ENCODE peak calls at places on chromosome 9, in seven cellular contexts. J is spleen; S is HL-60; I is upper lobe of right lung; T is H7; P is CD8-positive, alpha-beta T cell; D is transverse colon. W is an unnamed sample. For H3K27me3, the result is how much of the 10 kb centered on the place peaks cover.

GRCh38 chr9:126152622-126153362 is 173.8 kb upstream of the MVB12B start:
- DNase-seq in J (no peak), S (no peak), I (peak), T (peak), P (no peak), D (no peak), W (no peak)

GRCh38 chr9:105697871-105698270 is 3.5 kb downstream of the TMEM38B start:
- DNase-seq in J (no peak), S (no peak), I (no peak), T (no peak), P (no peak), D (no peak), W (peak)

GRCh38 chr9:12784461-12785250 is 9.8 kb downstream of the LURAP1L start:
- DNase-seq in J (no peak), S (no peak), I (peak), T (no peak), P (no peak), D (peak), W (peak)

GRCh38 chr9:133141833-133142594 is 21.0 kb upstream of the RALGDS start:
- DNase-seq in J (peak), S (no peak), I (peak), T (peak), P (peak), D (peak), W (no peak)

GRCh38 chr9:6686396-6686795 is 40.9 kb upstream of the GLDC start:
- DNase-seq in J (no peak), S (no peak), I (no peak), T (no peak), P (no peak), D (no peak), W (peak)

GRCh38 chr9:85224729-85225128 is 517.0 kb downstream of the AGTPBP1 start:
- DNase-seq in J (no peak), S (no peak), I (no peak), T (no peak), P (no peak), D (no peak), W (peak)

GRCh38 chr9:125227761-125228160 is 13.4 kb downstream of the HSPA5 start:
- DNase-seq in J (no peak), S (no peak), I (no peak), T (no peak), P (no peak), D (no peak), W (no peak)

GRCh38 chr9:546797-547223 is 294.7 kb upstream of the DMRT1 start:
- DNase-seq in J (no peak), S (no peak), I (no peak), T (peak), P (no peak), D (no peak), W (peak)

GRCh38 chr9:91948423-91949292 is 1.4 kb downstream of the ROR2 start:
- DNase-seq in J (no peak), S (peak), I (peak), T (peak), P (no peak), D (peak), W (peak)

GRCh38 chr9:118059520-118060278 is 355.5 kb downstream of the TLR4 start:
- DNase-seq in J (no peak), S (no peak), I (no peak), T (no peak), P (no peak), D (no peak), W (peak)

GRCh38 chr9:132673355-132673754 is 3.1 kb downstream of the GTF3C4 start:
- DNase-seq in J (no peak), S (no peak), I (no peak), T (peak), P (no peak), D (no peak), W (peak)

GRCh38 chr9:85713897-85714296 is 27.9 kb downstream of the AGTPBP1 start:
- DNase-seq in J (no peak), S (no peak), I (no peak), T (no peak), P (no peak), D (no peak), W (no peak)

GRCh38 chr9:27768781-27769180 is 195.5 kb upstream of the C9orf72 start:
- DNase-seq in J (no peak), S (no peak), I (no peak), T (no peak), P (no peak), D (no peak), W (no peak)

GRCh38 chr9:94145640-94146039 is 61.4 kb downstream of the PTPDC1 start:
- DNase-seq in J (no peak), S (no peak), I (no peak), T (no peak), P (no peak), D (no peak), W (no peak)

GRCh38 chr9:121741198-121741918 is 89.9 kb downstream of the DAB2IP start:
- DNase-seq in J (no peak), S (no peak), I (no peak), T (no peak), P (no peak), D (no peak), W (no peak)

GRCh38 chr9:6902423-6902822 is 144.7 kb downstream of the KDM4C start:
- DNase-seq in J (no peak), S (no peak), I (no peak), T (no peak), P (no peak), D (no peak), W (peak)

GRCh38 chr9:108813951-108814601 is 41.7 kb downstream of the ACTL7B start:
- DNase-seq in J (no peak), S (peak), I (no peak), T (peak), P (no peak), D (no peak), W (peak)

GRCh38 chr9:37156781-37157356 is 36.5 kb downstream of the ZCCHC7 start:
- DNase-seq in J (no peak), S (no peak), I (no peak), T (no peak), P (no peak), D (no peak), W (peak)

GRCh38 chr9:126513159-126514036 is 100.3 kb upstream of the LMX1B start:
- DNase-seq in J (peak), S (no peak), I (no peak), T (peak), P (no peak), D (no peak), W (no peak)

GRCh38 chr9:88322906-88323566 is 65.2 kb upstream of the SPIN1 start:
- DNase-seq in J (no peak), S (peak), I (peak), T (no peak), P (peak), D (peak), W (peak)

GRCh38 chr9:27124151-27124550 is 15.1 kb downstream of the TEK start:
- DNase-seq in J (no peak), S (no peak), I (no peak), T (no peak), P (no peak), D (no peak), W (peak)

GRCh38 chr9:74333633-74334032 is 163.5 kb upstream of the RORB start:
- DNase-seq in J (no peak), S (no peak), I (no peak), T (no peak), P (no peak), D (no peak), W (no peak)

GRCh38 chr9:105126233-105126632 is 118.2 kb upstream of the SLC44A1 start:
- DNase-seq in J (no peak), S (no peak), I (no peak), T (peak), P (no peak), D (no peak), W (peak)

GRCh38 chr9:121640076-121640475 is 11.4 kb upstream of the DAB2IP start:
- DNase-seq in J (no peak), S (peak), I (peak), T (peak), P (peak), D (peak), W (no peak)

GRCh38 chr9:114588671-114589526 is 1.3 kb downstream of the ATP6V1G1 start:
- DNase-seq in J (no peak), S (no peak), I (no peak), T (no peak), P (no peak), D (no peak), W (peak)

GRCh38 chr9:123250504-123250903 is 17.9 kb downstream of the STRBP start:
- DNase-seq in J (no peak), S (no peak), I (no peak), T (no peak), P (no peak), D (no peak), W (no peak)

GRCh38 chr9:71767421-71768321 is 642 bp downstream of the CEMIP2 start:
- DNase-seq in J (peak), S (no peak), I (peak), T (peak), P (peak), D (peak), W (peak)

GRCh38 chr9:126860077-126860756 is at the start of gene ZBTB34:
- DNase-seq in J (peak), S (peak), I (peak), T (peak), P (peak), D (peak), W (peak)

GRCh38 chr9:122562134-122562760 is 9.3 kb downstream of the OR1N2 start:
- DNase-seq in J (no peak), S (no peak), I (no peak), T (no peak), P (peak), D (no peak), W (no peak)

GRCh38 chr9:105375323-105375722 is 72.5 kb upstream of the FSD1L start:
- DNase-seq in J (no peak), S (no peak), I (no peak), T (no peak), P (no peak), D (no peak), W (no peak)

GRCh38 chr9:107462691-107463090 is 26.9 kb downstream of the KLF4 start:
- DNase-seq in J (no peak), S (no peak), I (no peak), T (no peak), P (no peak), D (no peak), W (no peak)

GRCh38 chr9:123011878-123012528 is 21.5 kb upstream of the GPR21 start:
- DNase-seq in J (no peak), S (no peak), I (no peak), T (no peak), P (no peak), D (no peak), W (peak)

GRCh38 chr9:132609829-132610228 is 27.4 kb downstream of the BARHL1 start:
- DNase-seq in J (no peak), S (no peak), I (no peak), T (no peak), P (no peak), D (no peak), W (peak)

GRCh38 chr9:5951686-5952211 is 61.1 kb downstream of the MLANA start:
- DNase-seq in J (no peak), S (no peak), I (no peak), T (no peak), P (no peak), D (no peak), W (peak)

GRCh38 chr9:109286981-109287380 is 33.9 kb downstream of the EPB41L4B start:
- DNase-seq in J (no peak), S (no peak), I (no peak), T (no peak), P (no peak), D (no peak), W (peak)

GRCh38 chr9:79764377-79764776 is 192.6 kb downstream of the TLE4 start:
- DNase-seq in J (no peak), S (no peak), I (no peak), T (no peak), P (no peak), D (peak), W (peak)

GRCh38 chr9:130266236-130267098 is 907 bp downstream of the HMCN2 start:
- DNase-seq in J (peak), S (no peak), I (no peak), T (peak), P (no peak), D (no peak), W (no peak)
- H3K27me3 ChIP-seq in J (under half), S (under half), I (under half), T (under half), P (under half), D (half or more), W (half or more)

GRCh38 chr9:134854541-134854981 is 26.0 kb upstream of the FCN2 start:
- DNase-seq in J (peak), S (no peak), I (no peak), T (no peak), P (no peak), D (no peak), W (no peak)
- H3K27me3 ChIP-seq in J (under half), S (under half), I (under half), T (under half), P (under half), D (under half), W (under half)

GRCh38 chr9:130320697-130321080 is 55.1 kb downstream of the HMCN2 start:
- DNase-seq in J (no peak), S (no peak), I (peak), T (peak), P (no peak), D (peak), W (no peak)
- H3K27me3 ChIP-seq in J (under half), S (under half), I (under half), T (under half), P (under half), D (under half), W (under half)

DNA sequence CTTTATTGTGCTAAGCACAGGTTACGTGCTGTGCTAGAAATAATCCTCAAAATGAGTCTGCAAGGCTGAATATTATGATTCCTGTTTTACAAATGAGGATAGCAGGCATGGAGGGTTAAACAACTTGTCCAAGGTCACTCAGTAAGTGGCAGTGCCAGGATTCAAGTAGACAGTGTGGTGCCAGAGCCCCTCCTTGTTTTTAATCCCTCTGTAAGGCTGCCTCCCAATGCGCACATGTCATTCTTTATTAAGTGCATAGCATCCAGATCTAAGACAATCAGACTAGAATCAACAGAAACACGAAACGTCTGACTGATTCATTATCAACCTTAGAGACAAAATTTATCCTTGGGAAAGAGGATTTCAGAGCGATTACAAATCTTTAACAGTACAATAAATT is 199.6 kb downstream of the SMARCA2 start:
- DNase-seq in J (no peak), S (no peak), I (no peak), T (no peak), P (no peak), D (no peak), W (no peak)
- H3K27me3 ChIP-seq in J (under half), S (under half), I (under half), T (under half), P (under half), D (under half), W (under half)

DNA sequence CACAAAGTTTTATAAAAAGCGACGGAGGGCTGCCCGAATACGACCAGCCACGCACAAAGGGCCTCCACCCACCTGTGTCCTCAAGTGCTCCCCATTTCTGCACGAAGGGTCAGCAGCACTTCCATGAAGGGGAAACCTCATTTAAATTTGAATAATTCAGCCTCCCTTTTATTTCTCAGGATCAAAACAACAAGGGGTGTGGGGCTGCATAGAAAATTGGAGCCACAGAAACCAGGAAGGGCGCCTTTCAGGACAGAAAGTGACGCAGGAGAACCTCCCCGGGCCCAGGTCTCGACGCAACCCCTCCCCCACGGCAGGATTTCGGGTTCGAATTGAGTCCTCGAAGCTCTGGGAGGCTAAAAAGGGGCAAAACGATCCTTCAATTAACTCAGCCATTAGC is 2.1 kb downstream of the NRARP start:
- DNase-seq in J (no peak), S (no peak), I (no peak), T (no peak), P (no peak), D (peak), W (no peak)
- H3K27me3 ChIP-seq in J (under half), S (under half), I (under half), T (under half), P (under half), D (half or more), W (under half)

DNA sequence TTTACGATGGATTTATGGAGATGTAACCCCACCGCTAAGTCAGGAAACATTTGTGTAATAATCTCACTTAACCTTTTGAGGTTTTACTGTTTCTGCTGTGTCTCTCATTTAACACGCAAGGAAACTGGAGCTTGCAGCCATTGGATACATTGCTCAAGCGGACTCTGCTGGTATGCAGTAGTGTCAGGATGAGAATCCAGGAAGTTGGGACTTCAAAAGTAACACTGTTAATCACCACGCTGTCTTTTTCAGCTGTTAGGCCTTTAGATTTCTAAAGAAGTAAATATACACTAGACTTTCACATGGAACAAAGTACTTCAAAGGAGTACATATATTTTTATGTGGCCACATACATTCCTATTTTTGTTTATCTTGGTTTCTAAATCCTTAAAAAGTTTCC is 114.7 kb downstream of the LPAR1 start:
- DNase-seq in J (no peak), S (no peak), I (no peak), T (no peak), P (no peak), D (no peak), W (no peak)
- H3K27me3 ChIP-seq in J (under half), S (under half), I (under half), T (under half), P (under half), D (under half), W (under half)

DNA sequence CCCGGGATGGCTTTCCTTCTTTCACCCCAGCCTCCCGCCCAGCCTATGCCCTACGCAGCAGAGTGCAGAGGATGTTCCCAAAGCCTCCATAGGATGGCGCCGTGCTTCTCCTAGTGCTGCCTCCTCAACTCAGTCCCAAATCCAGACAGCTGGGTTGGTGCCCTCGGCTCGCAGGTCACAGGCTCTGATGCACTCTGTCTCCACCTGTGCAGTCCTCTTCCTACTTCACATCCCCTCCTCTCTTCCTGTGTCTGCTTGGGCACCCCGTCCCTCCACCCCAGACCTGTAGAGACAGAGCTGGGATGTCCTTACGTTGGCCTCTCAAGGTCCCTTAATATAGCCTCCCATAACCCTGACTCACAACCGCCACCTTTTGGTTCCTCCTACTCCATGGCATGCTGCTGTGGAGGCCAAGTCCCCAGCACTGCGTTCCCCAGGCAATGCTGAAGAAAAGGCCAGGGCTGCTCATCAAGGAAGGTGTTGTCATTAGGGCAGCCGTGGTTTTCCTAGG is 314.4 kb downstream of the GADD45G start:
- DNase-seq in J (no peak), S (peak), I (no peak), T (peak), P (peak), D (peak), W (no peak)
- H3K27me3 ChIP-seq in J (under half), S (under half), I (under half), T (under half), P (under half), D (under half), W (under half)

W was measured in fibroblast of lung.